ENCODE peak calls at places on chromosomes 4 and X, in five cellular contexts. One of them, this sample, is unnamed.

GRCh38 chrX:109952050-109952449 is 50.9 kb upstream of the TMEM164 start:
- DNase-seq in activated CD8-positive, alpha-beta T cell treated with anti-CD3 and anti-CD28 coated beads, Interleukin-2, amount 10 ng/mL, durations not matched to agents 7 days and 5 days: no peak
- DNase-seq in GM19239: no peak
- DNase-seq in activated T-cell treated with anti-CD3 and anti-CD28 coated beads, Interleukin-2, amount 50 U/mL, for 72 hours: no peak
- DNase-seq in fibroblast of pulmonary artery: no peak
- DNase-seq in this sample: no peak

GRCh38 chr4:150173420-150173819 is 95.2 kb downstream of the DCLK2 start:
- DNase-seq in activated T-cell treated with anti-CD3 and anti-CD28 coated beads, Interleukin-2, amount 50 U/mL, for 72 hours: no peak
- DNase-seq in activated CD8-positive, alpha-beta T cell treated with anti-CD3 and anti-CD28 coated beads, Interleukin-2, amount 10 ng/mL, durations not matched to agents 7 days and 5 days: no peak
- DNase-seq in fibroblast of pulmonary artery: peak
- DNase-seq in GM19239: no peak
- DNase-seq in this sample: no peak

GRCh38 chr4:85968945-85969830 is 390.7 kb downstream of the MAPK10 start:
- DNase-seq in GM19239: peak
- DNase-seq in fibroblast of pulmonary artery: peak
- DNase-seq in activated CD8-positive, alpha-beta T cell treated with anti-CD3 and anti-CD28 coated beads, Interleukin-2, amount 10 ng/mL, durations not matched to agents 7 days and 5 days: no peak
- DNase-seq in activated T-cell treated with anti-CD3 and anti-CD28 coated beads, Interleukin-2, amount 50 U/mL, for 72 hours: no peak
- DNase-seq in this sample: peak

GRCh38 chr4:15197005-15197404 is 194.7 kb downstream of the CPEB2 start:
- DNase-seq in activated T-cell treated with anti-CD3 and anti-CD28 coated beads, Interleukin-2, amount 50 U/mL, for 72 hours: no peak
- DNase-seq in fibroblast of pulmonary artery: peak
- DNase-seq in activated CD8-positive, alpha-beta T cell treated with anti-CD3 and anti-CD28 coated beads, Interleukin-2, amount 10 ng/mL, durations not matched to agents 7 days and 5 days: no peak
- DNase-seq in GM19239: no peak
- DNase-seq in this sample: peak

GRCh38 chr4:38601244-38601915 is 62.6 kb upstream of the KLF3 start:
- DNase-seq in activated T-cell treated with anti-CD3 and anti-CD28 coated beads, Interleukin-2, amount 50 U/mL, for 72 hours: no peak
- DNase-seq in fibroblast of pulmonary artery: peak
- DNase-seq in activated CD8-positive, alpha-beta T cell treated with anti-CD3 and anti-CD28 coated beads, Interleukin-2, amount 10 ng/mL, durations not matched to agents 7 days and 5 days: no peak
- DNase-seq in GM19239: no peak
- DNase-seq in this sample: peak

GRCh38 chr4:60463846-60464502 is 736.2 kb upstream of the ADGRL3 start:
- DNase-seq in GM19239: no peak
- DNase-seq in fibroblast of pulmonary artery: no peak
- DNase-seq in activated CD8-positive, alpha-beta T cell treated with anti-CD3 and anti-CD28 coated beads, Interleukin-2, amount 10 ng/mL, durations not matched to agents 7 days and 5 days: no peak
- DNase-seq in activated T-cell treated with anti-CD3 and anti-CD28 coated beads, Interleukin-2, amount 50 U/mL, for 72 hours: no peak
- DNase-seq in this sample: no peak

GRCh38 chr4:23337292-23337691 is 552.6 kb downstream of the PPARGC1A start:
- DNase-seq in activated T-cell treated with anti-CD3 and anti-CD28 coated beads, Interleukin-2, amount 50 U/mL, for 72 hours: no peak
- DNase-seq in activated CD8-positive, alpha-beta T cell treated with anti-CD3 and anti-CD28 coated beads, Interleukin-2, amount 10 ng/mL, durations not matched to agents 7 days and 5 days: no peak
- DNase-seq in fibroblast of pulmonary artery: no peak
- DNase-seq in GM19239: no peak
- DNase-seq in this sample: no peak

GRCh38 chr4:136742330-136742729 is 790.0 kb downstream of the PCDH18 start:
- DNase-seq in fibroblast of pulmonary artery: peak
- DNase-seq in GM19239: no peak
- DNase-seq in activated T-cell treated with anti-CD3 and anti-CD28 coated beads, Interleukin-2, amount 50 U/mL, for 72 hours: no peak
- DNase-seq in activated CD8-positive, alpha-beta T cell treated with anti-CD3 and anti-CD28 coated beads, Interleukin-2, amount 10 ng/mL, durations not matched to agents 7 days and 5 days: no peak
- DNase-seq in this sample: peak

GRCh38 chrX:132631579-132632232 is 142.9 kb upstream of the MBNL3 start:
- DNase-seq in activated T-cell treated with anti-CD3 and anti-CD28 coated beads, Interleukin-2, amount 50 U/mL, for 72 hours: no peak
- DNase-seq in GM19239: no peak
- DNase-seq in fibroblast of pulmonary artery: peak
- DNase-seq in activated CD8-positive, alpha-beta T cell treated with anti-CD3 and anti-CD28 coated beads, Interleukin-2, amount 10 ng/mL, durations not matched to agents 7 days and 5 days: no peak
- DNase-seq in this sample: no peak

GRCh38 chrX:94123062-94123461 is 449.1 kb downstream of the FAM133A start:
- DNase-seq in activated T-cell treated with anti-CD3 and anti-CD28 coated beads, Interleukin-2, amount 50 U/mL, for 72 hours: no peak
- DNase-seq in activated CD8-positive, alpha-beta T cell treated with anti-CD3 and anti-CD28 coated beads, Interleukin-2, amount 10 ng/mL, durations not matched to agents 7 days and 5 days: no peak
- DNase-seq in fibroblast of pulmonary artery: no peak
- DNase-seq in GM19239: no peak
- DNase-seq in this sample: no peak

GRCh38 chrX:118901991-118902390 is 72.4 kb upstream of the LONRF3 start:
- DNase-seq in fibroblast of pulmonary artery: no peak
- DNase-seq in GM19239: no peak
- DNase-seq in activated CD8-positive, alpha-beta T cell treated with anti-CD3 and anti-CD28 coated beads, Interleukin-2, amount 10 ng/mL, durations not matched to agents 7 days and 5 days: no peak
- DNase-seq in activated T-cell treated with anti-CD3 and anti-CD28 coated beads, Interleukin-2, amount 50 U/mL, for 72 hours: no peak
- DNase-seq in this sample: no peak

GRCh38 chr4:23166919-23167318 is 474.2 kb downstream of the GBA3 start:
- DNase-seq in fibroblast of pulmonary artery: no peak
- DNase-seq in activated CD8-positive, alpha-beta T cell treated with anti-CD3 and anti-CD28 coated beads, Interleukin-2, amount 10 ng/mL, durations not matched to agents 7 days and 5 days: no peak
- DNase-seq in GM19239: no peak
- DNase-seq in activated T-cell treated with anti-CD3 and anti-CD28 coated beads, Interleukin-2, amount 50 U/mL, for 72 hours: no peak
- DNase-seq in this sample: no peak

GRCh38 chrX:97637289-97637688 is 753.6 kb downstream of the RPA4 start:
- DNase-seq in fibroblast of pulmonary artery: no peak
- DNase-seq in GM19239: no peak
- DNase-seq in activated CD8-positive, alpha-beta T cell treated with anti-CD3 and anti-CD28 coated beads, Interleukin-2, amount 10 ng/mL, durations not matched to agents 7 days and 5 days: no peak
- DNase-seq in activated T-cell treated with anti-CD3 and anti-CD28 coated beads, Interleukin-2, amount 50 U/mL, for 72 hours: no peak
- DNase-seq in this sample: no peak

GRCh38 chr4:184762100-184762499 is 28.2 kb upstream of the CENPU start:
- DNase-seq in GM19239: peak
- DNase-seq in activated T-cell treated with anti-CD3 and anti-CD28 coated beads, Interleukin-2, amount 50 U/mL, for 72 hours: peak
- DNase-seq in activated CD8-positive, alpha-beta T cell treated with anti-CD3 and anti-CD28 coated beads, Interleukin-2, amount 10 ng/mL, durations not matched to agents 7 days and 5 days: peak
- DNase-seq in fibroblast of pulmonary artery: no peak
- DNase-seq in this sample: no peak

GRCh38 chr4:56330691-56331090 is 56.6 kb downstream of the AASDH start:
- DNase-seq in activated CD8-positive, alpha-beta T cell treated with anti-CD3 and anti-CD28 coated beads, Interleukin-2, amount 10 ng/mL, durations not matched to agents 7 days and 5 days: no peak
- DNase-seq in fibroblast of pulmonary artery: no peak
- DNase-seq in activated T-cell treated with anti-CD3 and anti-CD28 coated beads, Interleukin-2, amount 50 U/mL, for 72 hours: no peak
- DNase-seq in GM19239: no peak
- DNase-seq in this sample: peak

GRCh38 chr4:140057693-140058092 is 96.3 kb downstream of the MAML3 start:
- DNase-seq in fibroblast of pulmonary artery: no peak
- DNase-seq in GM19239: no peak
- DNase-seq in activated CD8-positive, alpha-beta T cell treated with anti-CD3 and anti-CD28 coated beads, Interleukin-2, amount 10 ng/mL, durations not matched to agents 7 days and 5 days: no peak
- DNase-seq in activated T-cell treated with anti-CD3 and anti-CD28 coated beads, Interleukin-2, amount 50 U/mL, for 72 hours: no peak
- DNase-seq in this sample: no peak

GRCh38 chrX:1031521-1032430 is 180.7 kb downstream of the CRLF2 start:
- DNase-seq in GM19239: no peak
- DNase-seq in activated T-cell treated with anti-CD3 and anti-CD28 coated beads, Interleukin-2, amount 50 U/mL, for 72 hours: no peak
- DNase-seq in fibroblast of pulmonary artery: no peak
- DNase-seq in activated CD8-positive, alpha-beta T cell treated with anti-CD3 and anti-CD28 coated beads, Interleukin-2, amount 10 ng/mL, durations not matched to agents 7 days and 5 days: no peak
- DNase-seq in this sample: no peak

GRCh38 chrX:153061732-153062131 is 5.5 kb downstream of the PNMA3 start:
- DNase-seq in GM19239: no peak
- DNase-seq in activated CD8-positive, alpha-beta T cell treated with anti-CD3 and anti-CD28 coated beads, Interleukin-2, amount 10 ng/mL, durations not matched to agents 7 days and 5 days: no peak
- DNase-seq in fibroblast of pulmonary artery: peak
- DNase-seq in activated T-cell treated with anti-CD3 and anti-CD28 coated beads, Interleukin-2, amount 50 U/mL, for 72 hours: no peak
- DNase-seq in this sample: peak

GRCh38 chrX:40094041-40094899 is 3.5 kb downstream of the BCOR start:
- DNase-seq in GM19239: no peak
- DNase-seq in activated CD8-positive, alpha-beta T cell treated with anti-CD3 and anti-CD28 coated beads, Interleukin-2, amount 10 ng/mL, durations not matched to agents 7 days and 5 days: peak
- DNase-seq in fibroblast of pulmonary artery: no peak
- DNase-seq in activated T-cell treated with anti-CD3 and anti-CD28 coated beads, Interleukin-2, amount 50 U/mL, for 72 hours: peak
- DNase-seq in this sample: peak

GRCh38 chrX:10039821-10040793 is 72.9 kb downstream of the CLDN34 start:
- DNase-seq in fibroblast of pulmonary artery: peak
- DNase-seq in GM19239: no peak
- DNase-seq in activated CD8-positive, alpha-beta T cell treated with anti-CD3 and anti-CD28 coated beads, Interleukin-2, amount 10 ng/mL, durations not matched to agents 7 days and 5 days: no peak
- DNase-seq in activated T-cell treated with anti-CD3 and anti-CD28 coated beads, Interleukin-2, amount 50 U/mL, for 72 hours: no peak
- DNase-seq in this sample: peak

GRCh38 chr4:156190606-156191005 is 236.9 kb upstream of the CTSO start:
- DNase-seq in GM19239: no peak
- DNase-seq in activated CD8-positive, alpha-beta T cell treated with anti-CD3 and anti-CD28 coated beads, Interleukin-2, amount 10 ng/mL, durations not matched to agents 7 days and 5 days: no peak
- DNase-seq in activated T-cell treated with anti-CD3 and anti-CD28 coated beads, Interleukin-2, amount 50 U/mL, for 72 hours: no peak
- DNase-seq in fibroblast of pulmonary artery: peak
- DNase-seq in this sample: peak

GRCh38 chrX:122154019-122154418 is 1030.1 kb upstream of the GRIA3 start:
- DNase-seq in fibroblast of pulmonary artery: no peak
- DNase-seq in activated T-cell treated with anti-CD3 and anti-CD28 coated beads, Interleukin-2, amount 50 U/mL, for 72 hours: no peak
- DNase-seq in activated CD8-positive, alpha-beta T cell treated with anti-CD3 and anti-CD28 coated beads, Interleukin-2, amount 10 ng/mL, durations not matched to agents 7 days and 5 days: no peak
- DNase-seq in GM19239: no peak
- DNase-seq in this sample: no peak

GRCh38 chr4:94454405-94454804 is 2.7 kb downstream of the PDLIM5 start:
- DNase-seq in activated CD8-positive, alpha-beta T cell treated with anti-CD3 and anti-CD28 coated beads, Interleukin-2, amount 10 ng/mL, durations not matched to agents 7 days and 5 days: no peak
- DNase-seq in activated T-cell treated with anti-CD3 and anti-CD28 coated beads, Interleukin-2, amount 50 U/mL, for 72 hours: no peak
- DNase-seq in GM19239: no peak
- DNase-seq in fibroblast of pulmonary artery: no peak
- DNase-seq in this sample: no peak

GRCh38 chrX:115616943-115617563 is 56.1 kb downstream of the PLS3 start:
- DNase-seq in GM19239: no peak
- DNase-seq in fibroblast of pulmonary artery: peak
- DNase-seq in activated T-cell treated with anti-CD3 and anti-CD28 coated beads, Interleukin-2, amount 50 U/mL, for 72 hours: peak
- DNase-seq in activated CD8-positive, alpha-beta T cell treated with anti-CD3 and anti-CD28 coated beads, Interleukin-2, amount 10 ng/mL, durations not matched to agents 7 days and 5 days: no peak
- DNase-seq in this sample: peak

GRCh38 chr4:39591290-39591689 is 47.4 kb downstream of the SMIM14 start:
- DNase-seq in GM19239: no peak
- DNase-seq in activated CD8-positive, alpha-beta T cell treated with anti-CD3 and anti-CD28 coated beads, Interleukin-2, amount 10 ng/mL, durations not matched to agents 7 days and 5 days: no peak
- DNase-seq in fibroblast of pulmonary artery: peak
- DNase-seq in activated T-cell treated with anti-CD3 and anti-CD28 coated beads, Interleukin-2, amount 50 U/mL, for 72 hours: no peak
- DNase-seq in this sample: no peak